ENCODE peak calls at places on chromosomes 13 and 19, in seven cellular contexts. One of them, this sample, is unnamed.

GRCh38 chr19:23071087-23071511 is 45.7 kb upstream of the ZNF730 start:
- DNase-seq in BJ: no peak
- DNase-seq in GM06990: peak; percentile 44
- DNase-seq in epithelial cell of proximal tubule: no peak
- DNase-seq in tibial artery: no peak
- DNase-seq in choroid plexus epithelial cell: peak; percentile 21
- DNase-seq in mucosa of descending colon: no peak
- DNase-seq in this sample: peak; percentile 66

GRCh38 chr13:48853381-48854102 is 122.2 kb upstream of the FNDC3A start:
- DNase-seq in BJ: no peak
- DNase-seq in GM06990: no peak
- DNase-seq in epithelial cell of proximal tubule: peak; percentile 50
- DNase-seq in tibial artery: no peak
- DNase-seq in choroid plexus epithelial cell: peak; percentile 70
- DNase-seq in mucosa of descending colon: no peak
- DNase-seq in this sample: no peak

GRCh38 chr19:41893899-41894298 is 10.9 kb downstream of the ARHGEF1 start:
- DNase-seq in BJ: no peak
- DNase-seq in GM06990: no peak
- DNase-seq in epithelial cell of proximal tubule: no peak
- DNase-seq in tibial artery: no peak
- DNase-seq in choroid plexus epithelial cell: peak; percentile 46
- DNase-seq in mucosa of descending colon: no peak
- DNase-seq in this sample: no peak

GRCh38 chr13:20064128-20064527 is 96.7 kb downstream of the GJA3 start:
- DNase-seq in BJ: no peak
- DNase-seq in GM06990: no peak
- DNase-seq in epithelial cell of proximal tubule: no peak
- DNase-seq in tibial artery: no peak
- DNase-seq in choroid plexus epithelial cell: peak; percentile 74
- DNase-seq in mucosa of descending colon: no peak
- DNase-seq in this sample: no peak

GRCh38 chr13:36882829-36883390 is 37.1 kb downstream of the SMAD9 start:
- DNase-seq in BJ: no peak
- DNase-seq in GM06990: no peak
- DNase-seq in epithelial cell of proximal tubule: no peak
- DNase-seq in tibial artery: no peak
- DNase-seq in choroid plexus epithelial cell: no peak
- DNase-seq in mucosa of descending colon: peak; percentile 11
- DNase-seq in this sample: no peak

GRCh38 chr19:52307275-52307674 is 10.3 kb downstream of the ZNF480 start:
- DNase-seq in BJ: no peak
- DNase-seq in GM06990: peak; percentile 20
- DNase-seq in epithelial cell of proximal tubule: no peak
- DNase-seq in tibial artery: no peak
- DNase-seq in choroid plexus epithelial cell: peak; percentile 36
- DNase-seq in mucosa of descending colon: peak; percentile 21
- DNase-seq in this sample: no peak

GRCh38 chr13:112131740-112132113 is 64.8 kb downstream of the SOX1 start:
- DNase-seq in BJ: no peak
- DNase-seq in GM06990: no peak
- DNase-seq in epithelial cell of proximal tubule: no peak
- DNase-seq in tibial artery: no peak
- DNase-seq in choroid plexus epithelial cell: no peak
- DNase-seq in mucosa of descending colon: peak; percentile 71
- DNase-seq in this sample: no peak

GRCh38 chr19:15241259-15241658 is 9.0 kb upstream of the EPHX3 start:
- DNase-seq in BJ: no peak
- DNase-seq in GM06990: no peak
- DNase-seq in epithelial cell of proximal tubule: no peak
- DNase-seq in tibial artery: no peak
- DNase-seq in choroid plexus epithelial cell: no peak
- DNase-seq in mucosa of descending colon: no peak
- DNase-seq in this sample: no peak

GRCh38 chr13:45847554-45848224 is 3.9 kb downstream of the SIAH3 start:
- DNase-seq in BJ: no peak
- DNase-seq in GM06990: no peak
- DNase-seq in epithelial cell of proximal tubule: peak; percentile 37
- DNase-seq in tibial artery: peak; percentile 36
- DNase-seq in choroid plexus epithelial cell: peak; percentile 29
- DNase-seq in mucosa of descending colon: peak; percentile 28
- DNase-seq in this sample: peak; percentile 36

GRCh38 chr19:21483589-21484170 is 21.7 kb upstream of the ZNF429 start:
- DNase-seq in BJ: no peak
- DNase-seq in GM06990: peak; percentile 62
- DNase-seq in epithelial cell of proximal tubule: no peak
- DNase-seq in tibial artery: no peak
- DNase-seq in choroid plexus epithelial cell: peak; percentile 3
- DNase-seq in mucosa of descending colon: peak; percentile 61
- DNase-seq in this sample: peak; percentile 82

GRCh38 chr19:1864480-1865171 is 1.2 kb upstream of the KLF16 start:
- DNase-seq in BJ: no peak
- DNase-seq in GM06990: peak; percentile 87
- DNase-seq in epithelial cell of proximal tubule: no peak
- DNase-seq in tibial artery: peak; percentile 66
- DNase-seq in choroid plexus epithelial cell: peak; percentile 53
- DNase-seq in mucosa of descending colon: peak; percentile 79
- DNase-seq in this sample: peak; percentile 90

GRCh38 chr13:67023088-67023893 is 206.8 kb downstream of the PCDH9 start:
- DNase-seq in BJ: peak; percentile 39
- DNase-seq in GM06990: no peak
- DNase-seq in epithelial cell of proximal tubule: peak; percentile 86
- DNase-seq in tibial artery: no peak
- DNase-seq in choroid plexus epithelial cell: peak; percentile 98
- DNase-seq in mucosa of descending colon: no peak
- DNase-seq in this sample: no peak

GRCh38 chr19:2815923-2816322 is 3.7 kb upstream of the ZNF554 start:
- DNase-seq in BJ: no peak
- DNase-seq in GM06990: no peak
- DNase-seq in epithelial cell of proximal tubule: no peak
- DNase-seq in tibial artery: no peak
- DNase-seq in choroid plexus epithelial cell: no peak
- DNase-seq in mucosa of descending colon: no peak
- DNase-seq in this sample: peak; percentile 19

GRCh38 chr13:20429682-20430081 is 96.0 kb downstream of the CRYL1 start:
- DNase-seq in BJ: no peak
- DNase-seq in GM06990: no peak
- DNase-seq in epithelial cell of proximal tubule: no peak
- DNase-seq in tibial artery: no peak
- DNase-seq in choroid plexus epithelial cell: no peak
- DNase-seq in mucosa of descending colon: no peak
- DNase-seq in this sample: no peak

GRCh38 chr19:35270381-35270811 is 1.6 kb downstream of the USF2 start:
- DNase-seq in BJ: no peak
- DNase-seq in GM06990: no peak
- DNase-seq in epithelial cell of proximal tubule: no peak
- DNase-seq in tibial artery: no peak
- DNase-seq in choroid plexus epithelial cell: no peak
- DNase-seq in mucosa of descending colon: no peak
- DNase-seq in this sample: no peak

GRCh38 chr13:25473864-25474263 is 102.1 kb downstream of the ATP8A2 start:
- DNase-seq in BJ: no peak
- DNase-seq in GM06990: no peak
- DNase-seq in epithelial cell of proximal tubule: no peak
- DNase-seq in tibial artery: no peak
- DNase-seq in choroid plexus epithelial cell: no peak
- DNase-seq in mucosa of descending colon: no peak
- DNase-seq in this sample: no peak

DNA sequence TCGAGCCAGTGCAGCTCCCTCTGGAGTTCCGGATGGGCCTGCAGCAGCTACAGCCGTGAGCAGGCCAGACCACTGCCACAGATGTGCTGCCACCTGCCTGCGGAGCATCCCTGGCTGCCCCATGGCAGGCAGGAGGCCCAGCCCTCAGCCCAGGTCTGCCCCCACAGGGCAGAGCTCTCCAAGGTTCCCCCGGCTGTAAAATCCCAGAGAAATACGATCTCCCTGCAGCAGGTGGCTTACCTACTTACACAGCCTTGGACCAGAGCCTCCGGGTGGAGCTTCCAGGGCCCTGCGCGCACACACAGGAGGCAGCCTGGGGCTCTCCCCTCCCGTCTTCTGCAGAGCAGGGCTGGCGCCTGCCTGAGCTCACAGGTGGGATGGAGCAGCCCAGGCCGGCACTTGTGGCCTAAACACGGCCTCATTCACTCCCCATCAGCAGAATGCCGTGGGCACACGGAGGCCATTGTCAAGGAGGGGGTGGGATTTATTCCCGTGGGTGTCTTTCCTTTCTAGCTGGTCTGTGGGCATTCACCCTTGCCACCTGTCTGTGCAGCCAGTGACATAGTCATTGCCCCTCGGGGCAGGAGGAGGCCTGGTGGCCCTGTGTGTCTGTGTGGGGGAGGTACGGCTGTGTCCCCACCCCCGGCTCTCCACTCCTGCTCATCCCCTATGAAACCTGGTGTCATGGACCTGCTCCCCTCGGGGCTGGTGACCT is 118.0 kb downstream of the KDM4B start:
- DNase-seq in BJ: no peak
- DNase-seq in GM06990: no peak
- DNase-seq in epithelial cell of proximal tubule: no peak
- DNase-seq in tibial artery: no peak
- DNase-seq in choroid plexus epithelial cell: no peak
- DNase-seq in mucosa of descending colon: no peak
- DNase-seq in this sample: no peak
- TF ChIP-seq CTCF in BJ: no peak
- TF ChIP-seq CTCF in GM06990: no peak
- TF ChIP-seq CTCF in epithelial cell of proximal tubule: no peak
- TF ChIP-seq CTCF in tibial artery: no peak
- TF ChIP-seq CTCF in choroid plexus epithelial cell: no peak
- TF ChIP-seq CTCF in mucosa of descending colon: no peak
- TF ChIP-seq CTCF in this sample: no peak

GRCh38 chr13:69306766-69307165 is 800.9 kb upstream of the ATXN8OS start:
- DNase-seq in BJ: no peak
- DNase-seq in GM06990: no peak
- DNase-seq in epithelial cell of proximal tubule: no peak
- DNase-seq in tibial artery: no peak
- DNase-seq in choroid plexus epithelial cell: no peak
- DNase-seq in mucosa of descending colon: no peak
- DNase-seq in this sample: no peak
- TF ChIP-seq CTCF in BJ: no peak
- TF ChIP-seq CTCF in GM06990: no peak
- TF ChIP-seq CTCF in epithelial cell of proximal tubule: no peak
- TF ChIP-seq CTCF in tibial artery: no peak
- TF ChIP-seq CTCF in choroid plexus epithelial cell: no peak
- TF ChIP-seq CTCF in mucosa of descending colon: no peak
- TF ChIP-seq CTCF in this sample: no peak

DNA sequence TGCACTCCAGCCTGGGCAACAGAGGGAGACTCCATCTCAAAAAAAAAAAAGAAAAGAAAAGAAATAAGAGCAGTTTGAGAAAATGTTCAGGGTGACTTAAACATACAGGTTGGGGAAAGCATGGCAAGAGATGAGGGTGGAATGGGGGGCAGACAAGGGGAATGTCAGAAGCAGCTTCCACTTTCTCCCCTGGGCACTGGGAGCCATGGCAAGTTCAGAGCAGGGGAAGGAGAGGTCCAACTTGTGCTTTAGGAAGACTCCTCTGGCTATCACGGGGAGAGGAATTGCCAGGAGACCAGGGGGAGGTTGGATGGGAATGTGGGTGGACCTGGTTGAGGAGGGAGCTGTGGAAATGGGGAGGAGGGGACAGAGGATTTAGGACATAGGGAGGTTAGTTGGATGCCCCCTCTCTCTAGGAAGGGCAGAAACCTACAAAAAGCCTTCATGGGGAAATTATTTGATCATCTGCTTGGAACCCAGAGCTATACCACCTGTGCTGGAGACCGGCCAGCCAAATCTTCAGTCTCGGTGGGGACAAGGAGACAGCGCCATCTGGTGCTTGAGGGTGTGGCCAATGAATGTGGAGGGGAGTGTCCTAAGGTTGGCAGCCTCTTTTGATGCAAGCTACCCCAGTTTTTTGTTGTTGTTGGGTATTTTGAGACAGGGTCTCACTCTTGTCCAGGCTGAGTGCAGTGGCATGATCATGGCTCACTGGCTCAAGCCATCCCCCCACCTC is 7.3 kb upstream of the STRN4 start:
- DNase-seq in BJ: no peak
- DNase-seq in GM06990: peak; percentile 38
- DNase-seq in epithelial cell of proximal tubule: no peak
- DNase-seq in tibial artery: peak; percentile 46
- DNase-seq in choroid plexus epithelial cell: peak; percentile 43
- DNase-seq in mucosa of descending colon: peak; percentile 85
- DNase-seq in this sample: peak; percentile 84
- TF ChIP-seq CTCF in BJ: peak; percentile 57
- TF ChIP-seq CTCF in GM06990: peak; percentile 84
- TF ChIP-seq CTCF in epithelial cell of proximal tubule: peak; percentile 57
- TF ChIP-seq CTCF in tibial artery: peak; percentile 15
- TF ChIP-seq CTCF in choroid plexus epithelial cell: peak; percentile 62
- TF ChIP-seq CTCF in mucosa of descending colon: peak; percentile 37
- TF ChIP-seq CTCF in this sample: peak; percentile 68

GRCh38 chr13:98309569-98310335 is 132.7 kb upstream of the RNF113B start:
- DNase-seq in BJ: no peak
- DNase-seq in GM06990: no peak
- DNase-seq in epithelial cell of proximal tubule: no peak
- DNase-seq in tibial artery: no peak
- DNase-seq in choroid plexus epithelial cell: no peak
- DNase-seq in mucosa of descending colon: no peak
- DNase-seq in this sample: no peak

GRCh38 chr13:98312606-98313005 is 135.5 kb upstream of the RNF113B start:
- DNase-seq in BJ: no peak
- DNase-seq in GM06990: no peak
- DNase-seq in epithelial cell of proximal tubule: no peak
- DNase-seq in tibial artery: no peak
- DNase-seq in choroid plexus epithelial cell: no peak
- DNase-seq in mucosa of descending colon: no peak
- DNase-seq in this sample: no peak

GRCh38 chr13:98308525-98308911 is 131.4 kb upstream of the RNF113B start:
- DNase-seq in BJ: no peak
- DNase-seq in GM06990: no peak
- DNase-seq in epithelial cell of proximal tubule: no peak
- DNase-seq in tibial artery: no peak
- DNase-seq in choroid plexus epithelial cell: no peak
- DNase-seq in mucosa of descending colon: no peak
- DNase-seq in this sample: no peak

GRCh38 chr13:98311200-98311548 is 134.1 kb upstream of the RNF113B start:
- DNase-seq in BJ: no peak
- DNase-seq in GM06990: no peak
- DNase-seq in epithelial cell of proximal tubule: no peak
- DNase-seq in tibial artery: no peak
- DNase-seq in choroid plexus epithelial cell: no peak
- DNase-seq in mucosa of descending colon: no peak
- DNase-seq in this sample: no peak

DNA sequence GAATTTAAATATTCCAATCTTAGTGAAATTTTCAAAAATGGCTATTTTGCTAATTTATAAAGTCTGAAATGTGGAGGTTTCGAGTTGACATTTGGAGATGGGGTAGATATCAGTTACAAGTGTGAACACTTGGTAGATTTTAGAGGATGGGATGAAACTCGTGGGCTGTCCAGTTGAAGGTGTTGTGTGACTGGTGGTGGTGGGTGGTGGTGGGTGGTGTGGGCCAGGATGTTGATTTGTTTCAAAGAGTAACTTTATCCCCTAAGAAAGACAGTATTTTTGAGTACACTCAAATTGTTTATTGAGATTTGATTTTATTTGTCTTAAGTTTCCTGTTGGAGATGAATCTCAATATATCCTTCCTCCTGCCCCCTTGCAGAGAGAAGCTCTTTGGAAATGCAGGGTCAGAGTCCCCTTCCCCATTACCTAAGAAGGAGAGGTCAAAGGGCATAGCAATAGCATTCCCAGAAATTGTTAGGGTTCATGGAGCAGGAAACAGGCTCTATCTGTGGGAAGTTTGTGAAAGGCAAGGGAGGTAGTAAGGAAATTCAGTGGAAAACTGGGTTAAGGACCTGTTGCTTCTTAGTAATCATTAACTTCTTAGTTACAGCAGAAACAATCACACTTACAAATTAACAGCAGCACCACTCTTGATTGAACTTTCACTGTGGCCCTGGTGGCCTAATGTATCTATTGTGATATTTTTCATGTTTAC is 133.6 kb upstream of the RNF113B start:
- DNase-seq in BJ: no peak
- DNase-seq in GM06990: no peak
- DNase-seq in epithelial cell of proximal tubule: peak; percentile 88
- DNase-seq in tibial artery: no peak
- DNase-seq in choroid plexus epithelial cell: no peak
- DNase-seq in mucosa of descending colon: no peak
- DNase-seq in this sample: no peak
- TF ChIP-seq CTCF in BJ: no peak
- TF ChIP-seq CTCF in GM06990: no peak
- TF ChIP-seq CTCF in epithelial cell of proximal tubule: peak; percentile 3
- TF ChIP-seq CTCF in tibial artery: no peak
- TF ChIP-seq CTCF in choroid plexus epithelial cell: no peak
- TF ChIP-seq CTCF in mucosa of descending colon: no peak
- TF ChIP-seq CTCF in this sample: no peak